ENCODE peak calls at places on chromosomes 7 and 10, in five cellular contexts. One of them, this sample, is unnamed.
A peak's percentile ranks its signal among the peaks of the same experiment; 100 is the strongest.

GRCh38 chr10:124736491-124737136 is 7.6 kb downstream of the FAM53B start:
- DNase-seq in stomach: peak; percentile 75
- DNase-seq in AG09309: no peak
- DNase-seq in AG04449: no peak
- DNase-seq in choroid plexus epithelial cell: peak; percentile 82
- DNase-seq in this sample: no peak

GRCh38 chr7:107564553-107565298 is 955 bp downstream of the DUS4L start:
- DNase-seq in stomach: no peak
- DNase-seq in AG09309: peak; percentile 68
- DNase-seq in AG04449: peak; percentile 54
- DNase-seq in choroid plexus epithelial cell: peak; percentile 67
- DNase-seq in this sample: peak; percentile 76

GRCh38 chr10:32982293-32982709 is 24.3 kb upstream of the ITGB1 start:
- DNase-seq in stomach: no peak
- DNase-seq in AG09309: peak; percentile 80
- DNase-seq in AG04449: no peak
- DNase-seq in choroid plexus epithelial cell: peak; percentile 90
- DNase-seq in this sample: no peak

GRCh38 chr10:72638586-72639440 is 12.9 kb upstream of the MICU1 start:
- DNase-seq in stomach: no peak
- DNase-seq in AG09309: no peak
- DNase-seq in AG04449: no peak
- DNase-seq in choroid plexus epithelial cell: no peak
- DNase-seq in this sample: peak; percentile 61

GRCh38 chr10:14879055-14879800 is 562 bp downstream of the SUV39H2 start:
- DNase-seq in stomach: no peak
- DNase-seq in AG09309: no peak
- DNase-seq in AG04449: no peak
- DNase-seq in choroid plexus epithelial cell: no peak
- DNase-seq in this sample: no peak

GRCh38 chr10:128150045-128150493 is 23.8 kb upstream of the MKI67 start:
- DNase-seq in stomach: peak; percentile 68
- DNase-seq in AG09309: peak; percentile 4
- DNase-seq in AG04449: no peak
- DNase-seq in choroid plexus epithelial cell: peak; percentile 67
- DNase-seq in this sample: no peak

GRCh38 chr10:9096288-9096687 is 1041.8 kb downstream of the GATA3 start:
- DNase-seq in stomach: no peak
- DNase-seq in AG09309: no peak
- DNase-seq in AG04449: no peak
- DNase-seq in choroid plexus epithelial cell: no peak
- DNase-seq in this sample: no peak

GRCh38 chr10:96341219-96342182 is 17.3 kb downstream of the OPALIN start:
- DNase-seq in stomach: no peak
- DNase-seq in AG09309: no peak
- DNase-seq in AG04449: no peak
- DNase-seq in choroid plexus epithelial cell: no peak
- DNase-seq in this sample: no peak

GRCh38 chr7:131008840-131009651 is 275.0 kb upstream of the KLF14 start:
- DNase-seq in stomach: no peak
- DNase-seq in AG09309: no peak
- DNase-seq in AG04449: no peak
- DNase-seq in choroid plexus epithelial cell: no peak
- DNase-seq in this sample: no peak

GRCh38 chr10:22629843-22630228 is 84.5 kb downstream of the PIP4K2A start:
- DNase-seq in stomach: no peak
- DNase-seq in AG09309: no peak
- DNase-seq in AG04449: no peak
- DNase-seq in choroid plexus epithelial cell: no peak
- DNase-seq in this sample: no peak

GRCh38 chr10:131142446-131143380 is 168.8 kb downstream of the TCERG1L start:
- DNase-seq in stomach: no peak
- DNase-seq in AG09309: no peak
- DNase-seq in AG04449: no peak
- DNase-seq in choroid plexus epithelial cell: no peak
- DNase-seq in this sample: no peak

GRCh38 chr7:90892213-90892612 is 296.1 kb downstream of the CDK14 start:
- DNase-seq in stomach: no peak
- DNase-seq in AG09309: no peak
- DNase-seq in AG04449: no peak
- DNase-seq in choroid plexus epithelial cell: peak; percentile 48
- DNase-seq in this sample: no peak

GRCh38 chr10:50063100-50063499 is 4.7 kb upstream of the WASHC2A start:
- DNase-seq in stomach: no peak
- DNase-seq in AG09309: no peak
- DNase-seq in AG04449: no peak
- DNase-seq in choroid plexus epithelial cell: no peak
- DNase-seq in this sample: no peak
- TF ChIP-seq CTCF in stomach: no peak
- TF ChIP-seq CTCF in AG09309: no peak
- TF ChIP-seq CTCF in AG04449: no peak
- TF ChIP-seq CTCF in choroid plexus epithelial cell: peak; percentile 31
- TF ChIP-seq CTCF in this sample: no peak

GRCh38 chr10:86946215-86947170 is 10.9 kb downstream of the MMRN2 start:
- DNase-seq in stomach: peak; percentile 62
- DNase-seq in AG09309: no peak
- DNase-seq in AG04449: no peak
- DNase-seq in choroid plexus epithelial cell: no peak
- DNase-seq in this sample: no peak

GRCh38 chr10:86944907-86945306 is 12.5 kb downstream of the MMRN2 start:
- DNase-seq in stomach: no peak
- DNase-seq in AG09309: no peak
- DNase-seq in AG04449: no peak
- DNase-seq in choroid plexus epithelial cell: no peak
- DNase-seq in this sample: no peak

GRCh38 chr10:86944471-86944870 is 12.9 kb downstream of the MMRN2 start:
- DNase-seq in stomach: no peak
- DNase-seq in AG09309: no peak
- DNase-seq in AG04449: no peak
- DNase-seq in choroid plexus epithelial cell: peak; percentile 43
- DNase-seq in this sample: no peak

GRCh38 chr10:86944031-86944419 is 13.4 kb downstream of the MMRN2 start:
- DNase-seq in stomach: no peak
- DNase-seq in AG09309: no peak
- DNase-seq in AG04449: no peak
- DNase-seq in choroid plexus epithelial cell: no peak
- DNase-seq in this sample: no peak

GRCh38 chr10:86945361-86946214 is 11.8 kb downstream of the MMRN2 start:
- DNase-seq in stomach: peak; percentile 23
- DNase-seq in AG09309: no peak
- DNase-seq in AG04449: no peak
- DNase-seq in choroid plexus epithelial cell: no peak
- DNase-seq in this sample: no peak
- TF ChIP-seq CTCF in stomach: no peak
- TF ChIP-seq CTCF in AG09309: peak; percentile 38
- TF ChIP-seq CTCF in AG04449: peak; percentile 55
- TF ChIP-seq CTCF in choroid plexus epithelial cell: peak; percentile 47
- TF ChIP-seq CTCF in this sample: peak; percentile 68

DNA sequence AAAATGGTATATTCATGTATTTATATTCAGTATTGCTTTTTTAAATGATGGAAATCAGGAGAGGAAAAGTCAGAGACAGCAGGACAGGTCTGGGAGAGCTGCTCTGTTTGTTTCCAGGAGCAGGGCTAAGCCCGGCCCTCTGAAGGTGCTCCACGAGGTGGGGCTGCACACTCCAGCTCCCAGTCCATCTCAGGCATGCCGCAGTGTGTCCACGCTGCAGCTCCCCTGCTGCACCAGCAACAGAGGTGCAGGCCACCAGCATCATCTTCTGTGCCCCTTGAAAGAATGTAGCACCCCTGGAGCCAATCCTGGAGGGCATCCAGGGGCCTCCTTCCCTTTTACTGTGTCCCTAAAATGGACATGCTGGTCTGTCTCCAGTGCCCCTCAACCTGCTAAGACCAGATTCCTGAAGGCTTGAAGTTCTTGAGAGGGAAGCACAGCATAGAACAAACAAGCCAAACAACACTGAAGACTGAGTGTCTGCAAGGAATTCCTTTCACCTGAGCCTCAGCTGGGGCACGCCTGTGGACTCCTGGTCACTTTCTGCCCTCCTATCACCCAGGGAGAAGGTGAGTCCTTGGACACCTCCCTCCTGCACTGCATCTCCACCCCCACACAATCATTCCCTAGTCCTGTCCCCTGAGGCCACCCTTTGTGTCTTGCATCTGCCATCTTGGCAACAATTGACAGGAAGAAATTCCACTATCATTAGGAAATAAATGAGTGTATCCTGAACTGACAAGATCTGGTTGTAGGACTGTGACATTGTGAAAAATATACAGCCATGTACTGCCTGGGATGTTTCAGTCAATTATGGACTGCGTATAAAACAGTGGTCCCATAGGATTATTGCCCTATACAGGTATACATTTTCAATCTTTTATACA is 100.5 kb downstream of the CXCL12 start:
- DNase-seq in stomach: no peak
- DNase-seq in AG09309: no peak
- DNase-seq in AG04449: no peak
- DNase-seq in choroid plexus epithelial cell: no peak
- DNase-seq in this sample: no peak
- TF ChIP-seq CTCF in stomach: no peak
- TF ChIP-seq CTCF in AG09309: no peak
- TF ChIP-seq CTCF in AG04449: no peak
- TF ChIP-seq CTCF in choroid plexus epithelial cell: no peak
- TF ChIP-seq CTCF in this sample: peak; percentile 1

DNA sequence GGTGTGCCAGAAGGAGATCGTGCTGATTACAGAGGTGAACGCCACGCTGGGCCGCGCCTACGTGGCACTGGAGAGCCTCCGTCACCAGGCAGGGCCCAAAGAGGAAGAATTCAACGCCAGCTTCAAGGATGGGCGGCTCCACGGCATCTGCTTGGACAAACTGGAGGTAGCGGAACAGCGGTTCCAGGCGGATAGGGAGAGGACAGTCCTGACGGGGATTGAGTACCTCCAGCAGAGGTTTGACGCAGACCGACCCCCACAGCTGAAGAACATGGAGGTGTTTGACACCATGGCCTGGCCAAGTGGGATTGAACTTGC is 12.1 kb upstream of the ATP6V0E2 start:
- DNase-seq in stomach: no peak
- DNase-seq in AG09309: no peak
- DNase-seq in AG04449: no peak
- DNase-seq in choroid plexus epithelial cell: no peak
- DNase-seq in this sample: no peak
- TF ChIP-seq CTCF in stomach: no peak
- TF ChIP-seq CTCF in AG09309: no peak
- TF ChIP-seq CTCF in AG04449: no peak
- TF ChIP-seq CTCF in choroid plexus epithelial cell: no peak
- TF ChIP-seq CTCF in this sample: no peak

GRCh38 chr7:140605337-140605736 is 35.3 kb downstream of the DENND2A start:
- DNase-seq in stomach: no peak
- DNase-seq in AG09309: no peak
- DNase-seq in AG04449: no peak
- DNase-seq in choroid plexus epithelial cell: peak; percentile 71
- DNase-seq in this sample: no peak
- TF ChIP-seq CTCF in stomach: no peak
- TF ChIP-seq CTCF in AG09309: peak; percentile 7
- TF ChIP-seq CTCF in AG04449: no peak
- TF ChIP-seq CTCF in choroid plexus epithelial cell: peak; percentile 32
- TF ChIP-seq CTCF in this sample: no peak

DNA sequence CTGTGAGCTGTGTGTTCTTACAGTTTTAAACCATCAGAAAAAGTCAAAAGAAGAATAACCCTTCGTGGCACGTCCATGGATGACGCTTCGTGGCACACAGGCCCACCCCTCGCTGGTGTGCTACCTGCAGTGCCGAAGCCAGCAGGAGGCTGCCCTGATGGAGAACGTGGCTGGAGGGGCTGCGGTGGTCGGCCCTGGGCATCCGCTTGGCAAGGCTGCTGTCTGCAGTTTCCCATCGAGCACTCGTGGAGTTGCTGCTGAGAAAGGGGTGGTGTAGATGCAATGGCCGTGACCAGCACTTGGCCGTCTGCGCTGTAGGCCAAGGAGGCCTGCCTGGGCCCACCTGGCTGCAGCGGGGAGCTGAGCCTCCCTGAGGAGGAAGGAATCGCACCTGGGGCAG is 3.2 kb upstream of the ADGRA1 start:
- DNase-seq in stomach: no peak
- DNase-seq in AG09309: no peak
- DNase-seq in AG04449: no peak
- DNase-seq in choroid plexus epithelial cell: no peak
- DNase-seq in this sample: no peak
- TF ChIP-seq CTCF in stomach: no peak
- TF ChIP-seq CTCF in AG09309: no peak
- TF ChIP-seq CTCF in AG04449: no peak
- TF ChIP-seq CTCF in choroid plexus epithelial cell: no peak
- TF ChIP-seq CTCF in this sample: no peak

GRCh38 chr7:1815051-1815481 is 145.0 kb downstream of the ELFN1 start:
- DNase-seq in stomach: no peak
- DNase-seq in AG09309: no peak
- DNase-seq in AG04449: no peak
- DNase-seq in choroid plexus epithelial cell: no peak
- DNase-seq in this sample: no peak

GRCh38 chr7:1811850-1812692 is 142.0 kb downstream of the ELFN1 start:
- DNase-seq in stomach: peak; percentile 28
- DNase-seq in AG09309: no peak
- DNase-seq in AG04449: no peak
- DNase-seq in choroid plexus epithelial cell: no peak
- DNase-seq in this sample: no peak

GRCh38 chr7:1814089-1814811 is 144.2 kb downstream of the ELFN1 start:
- DNase-seq in stomach: peak; percentile 23
- DNase-seq in AG09309: no peak
- DNase-seq in AG04449: no peak
- DNase-seq in choroid plexus epithelial cell: no peak
- DNase-seq in this sample: no peak

GRCh38 chr7:1812693-1813393 is 142.8 kb downstream of the ELFN1 start:
- DNase-seq in stomach: no peak
- DNase-seq in AG09309: no peak
- DNase-seq in AG04449: no peak
- DNase-seq in choroid plexus epithelial cell: no peak
- DNase-seq in this sample: no peak

DNA sequence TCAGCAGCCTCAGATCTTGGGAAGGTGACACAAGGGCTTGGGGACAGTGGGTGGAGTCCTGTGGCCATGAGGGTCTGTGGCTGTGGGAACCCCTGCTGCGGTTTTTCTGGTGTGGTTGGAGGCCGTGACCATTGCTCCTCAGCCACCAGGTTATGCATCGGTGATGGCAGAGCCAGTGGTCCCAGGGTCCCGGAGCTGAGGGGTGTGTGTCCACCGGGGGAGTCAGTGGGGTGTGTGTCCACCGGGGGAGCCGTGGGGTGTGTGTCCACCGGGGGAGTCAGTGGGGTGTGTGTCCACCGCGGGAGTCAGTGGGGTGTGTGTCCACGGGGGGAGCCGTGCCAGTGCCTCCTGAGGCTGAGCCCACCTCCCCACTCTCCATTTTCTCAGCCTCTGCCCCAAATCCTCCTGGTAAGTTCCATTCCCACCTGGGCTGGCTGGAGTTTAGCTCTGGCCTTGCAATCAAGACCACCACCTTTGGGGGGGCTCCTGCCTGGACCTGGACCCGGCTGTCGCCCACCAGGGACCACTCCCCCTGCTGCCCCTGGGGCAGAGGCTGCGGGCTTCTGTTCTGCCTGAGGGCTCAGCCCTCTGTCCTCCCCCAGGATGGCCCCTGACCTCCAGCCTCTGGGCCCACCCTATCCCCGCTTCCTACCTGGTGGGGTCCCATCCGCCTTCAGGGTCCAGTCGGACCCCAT is 143.5 kb downstream of the ELFN1 start:
- DNase-seq in stomach: peak; percentile 23
- DNase-seq in AG09309: no peak
- DNase-seq in AG04449: no peak
- DNase-seq in choroid plexus epithelial cell: no peak
- DNase-seq in this sample: no peak
- TF ChIP-seq CTCF in stomach: no peak
- TF ChIP-seq CTCF in AG09309: no peak
- TF ChIP-seq CTCF in AG04449: no peak
- TF ChIP-seq CTCF in choroid plexus epithelial cell: no peak
- TF ChIP-seq CTCF in this sample: no peak

GRCh38 chr7:133065301-133065700 is 16.6 kb downstream of the CHCHD3 start:
- DNase-seq in stomach: no peak
- DNase-seq in AG09309: no peak
- DNase-seq in AG04449: no peak
- DNase-seq in choroid plexus epithelial cell: no peak
- DNase-seq in this sample: no peak
- TF ChIP-seq CTCF in stomach: no peak
- TF ChIP-seq CTCF in AG09309: no peak
- TF ChIP-seq CTCF in AG04449: no peak
- TF ChIP-seq CTCF in choroid plexus epithelial cell: no peak
- TF ChIP-seq CTCF in this sample: no peak